ENCODE peak calls at places on chromosomes 12 and 14, in nine cellular contexts. One of them, this sample, is unnamed.

GRCh38 chr12:124618291-124618902 is 51.0 kb upstream of the NCOR2 start:
- DNase-seq in SHP77: no peak
- DNase-seq in stimulated activated CD4-positive, alpha-beta T cell treated with anti-CD3 and anti-CD28 coated beads, Interleukin-2, amount 100 ng/mL, for 24 hours: no peak
- DNase-seq in cardiac muscle cell: no peak
- DNase-seq in CD8-positive, alpha-beta T cell: no peak
- DNase-seq in NCI-H446: no peak
- DNase-seq in glutamatergic neuron: no peak
- DNase-seq in effector CD4-positive, alpha-beta T cell: no peak
- DNase-seq in NCI-H748 treated with DMSO at 0.1 percent for 48 hours: no peak
- DNase-seq in this sample: no peak

GRCh38 chr12:104131609-104132008 is 6.4 kb downstream of the NFYB start:
- DNase-seq in NCI-H446: no peak
- DNase-seq in NCI-H748 treated with DMSO at 0.1 percent for 48 hours: no peak
- DNase-seq in cardiac muscle cell: no peak
- DNase-seq in stimulated activated CD4-positive, alpha-beta T cell treated with anti-CD3 and anti-CD28 coated beads, Interleukin-2, amount 100 ng/mL, for 24 hours: no peak
- DNase-seq in effector CD4-positive, alpha-beta T cell: no peak
- DNase-seq in glutamatergic neuron: no peak
- DNase-seq in SHP77: no peak
- DNase-seq in CD8-positive, alpha-beta T cell: no peak
- DNase-seq in this sample: no peak

GRCh38 chr12:108253540-108253939 is 85.6 kb downstream of the CMKLR1 start:
- DNase-seq in effector CD4-positive, alpha-beta T cell: no peak
- DNase-seq in stimulated activated CD4-positive, alpha-beta T cell treated with anti-CD3 and anti-CD28 coated beads, Interleukin-2, amount 100 ng/mL, for 24 hours: no peak
- DNase-seq in glutamatergic neuron: no peak
- DNase-seq in NCI-H748 treated with DMSO at 0.1 percent for 48 hours: peak
- DNase-seq in NCI-H446: no peak
- DNase-seq in cardiac muscle cell: no peak
- DNase-seq in CD8-positive, alpha-beta T cell: no peak
- DNase-seq in SHP77: no peak
- DNase-seq in this sample: no peak

GRCh38 chr14:104281768-104282301 is 143.4 kb downstream of the KIF26A start:
- DNase-seq in NCI-H446: no peak
- DNase-seq in stimulated activated CD4-positive, alpha-beta T cell treated with anti-CD3 and anti-CD28 coated beads, Interleukin-2, amount 100 ng/mL, for 24 hours: no peak
- DNase-seq in CD8-positive, alpha-beta T cell: no peak
- DNase-seq in cardiac muscle cell: no peak
- DNase-seq in SHP77: no peak
- DNase-seq in NCI-H748 treated with DMSO at 0.1 percent for 48 hours: no peak
- DNase-seq in effector CD4-positive, alpha-beta T cell: no peak
- DNase-seq in glutamatergic neuron: no peak
- DNase-seq in this sample: no peak

GRCh38 chr14:104375551-104376201 is 203.9 kb upstream of the C14orf180 start:
- DNase-seq in glutamatergic neuron: no peak
- DNase-seq in stimulated activated CD4-positive, alpha-beta T cell treated with anti-CD3 and anti-CD28 coated beads, Interleukin-2, amount 100 ng/mL, for 24 hours: no peak
- DNase-seq in NCI-H748 treated with DMSO at 0.1 percent for 48 hours: no peak
- DNase-seq in SHP77: no peak
- DNase-seq in CD8-positive, alpha-beta T cell: no peak
- DNase-seq in effector CD4-positive, alpha-beta T cell: no peak
- DNase-seq in cardiac muscle cell: no peak
- DNase-seq in NCI-H446: no peak
- DNase-seq in this sample: no peak

GRCh38 chr14:71290960-71291466 is 383.8 kb downstream of the PCNX1 start:
- DNase-seq in stimulated activated CD4-positive, alpha-beta T cell treated with anti-CD3 and anti-CD28 coated beads, Interleukin-2, amount 100 ng/mL, for 24 hours: peak
- DNase-seq in glutamatergic neuron: no peak
- DNase-seq in effector CD4-positive, alpha-beta T cell: no peak
- DNase-seq in NCI-H748 treated with DMSO at 0.1 percent for 48 hours: no peak
- DNase-seq in SHP77: no peak
- DNase-seq in NCI-H446: no peak
- DNase-seq in cardiac muscle cell: no peak
- DNase-seq in CD8-positive, alpha-beta T cell: no peak
- DNase-seq in this sample: no peak

GRCh38 chr12:39610626-39611025 is 9.0 kb downstream of the ABCD2 start:
- DNase-seq in NCI-H446: peak
- DNase-seq in NCI-H748 treated with DMSO at 0.1 percent for 48 hours: no peak
- DNase-seq in cardiac muscle cell: no peak
- DNase-seq in stimulated activated CD4-positive, alpha-beta T cell treated with anti-CD3 and anti-CD28 coated beads, Interleukin-2, amount 100 ng/mL, for 24 hours: no peak
- DNase-seq in SHP77: no peak
- DNase-seq in effector CD4-positive, alpha-beta T cell: no peak
- DNase-seq in glutamatergic neuron: no peak
- DNase-seq in CD8-positive, alpha-beta T cell: no peak
- DNase-seq in this sample: no peak

GRCh38 chr14:73295198-73295796 is 58.0 kb downstream of the PAPLN start:
- DNase-seq in effector CD4-positive, alpha-beta T cell: no peak
- DNase-seq in NCI-H748 treated with DMSO at 0.1 percent for 48 hours: peak
- DNase-seq in cardiac muscle cell: peak
- DNase-seq in NCI-H446: peak
- DNase-seq in stimulated activated CD4-positive, alpha-beta T cell treated with anti-CD3 and anti-CD28 coated beads, Interleukin-2, amount 100 ng/mL, for 24 hours: no peak
- DNase-seq in SHP77: peak
- DNase-seq in CD8-positive, alpha-beta T cell: peak
- DNase-seq in glutamatergic neuron: no peak
- DNase-seq in this sample: peak

GRCh38 chr14:54650331-54651017 is 83.5 kb downstream of the SAMD4A start:
- DNase-seq in NCI-H446: no peak
- DNase-seq in SHP77: no peak
- DNase-seq in CD8-positive, alpha-beta T cell: no peak
- DNase-seq in cardiac muscle cell: no peak
- DNase-seq in stimulated activated CD4-positive, alpha-beta T cell treated with anti-CD3 and anti-CD28 coated beads, Interleukin-2, amount 100 ng/mL, for 24 hours: no peak
- DNase-seq in NCI-H748 treated with DMSO at 0.1 percent for 48 hours: no peak
- DNase-seq in effector CD4-positive, alpha-beta T cell: no peak
- DNase-seq in glutamatergic neuron: no peak
- DNase-seq in this sample: no peak

GRCh38 chr12:124520258-124520657 is 47.2 kb downstream of the NCOR2 start:
- DNase-seq in effector CD4-positive, alpha-beta T cell: no peak
- DNase-seq in glutamatergic neuron: no peak
- DNase-seq in stimulated activated CD4-positive, alpha-beta T cell treated with anti-CD3 and anti-CD28 coated beads, Interleukin-2, amount 100 ng/mL, for 24 hours: no peak
- DNase-seq in NCI-H748 treated with DMSO at 0.1 percent for 48 hours: no peak
- DNase-seq in NCI-H446: peak
- DNase-seq in SHP77: peak
- DNase-seq in CD8-positive, alpha-beta T cell: no peak
- DNase-seq in cardiac muscle cell: no peak
- DNase-seq in this sample: no peak

GRCh38 chr12:104352106-104352713 is 48.7 kb downstream of the EID3 start:
- DNase-seq in effector CD4-positive, alpha-beta T cell: no peak
- DNase-seq in stimulated activated CD4-positive, alpha-beta T cell treated with anti-CD3 and anti-CD28 coated beads, Interleukin-2, amount 100 ng/mL, for 24 hours: no peak
- DNase-seq in cardiac muscle cell: no peak
- DNase-seq in NCI-H748 treated with DMSO at 0.1 percent for 48 hours: no peak
- DNase-seq in CD8-positive, alpha-beta T cell: no peak
- DNase-seq in NCI-H446: peak
- DNase-seq in SHP77: no peak
- DNase-seq in glutamatergic neuron: no peak
- DNase-seq in this sample: no peak

GRCh38 chr12:127829974-127830543 is 436.9 kb upstream of the TMEM132C start:
- DNase-seq in cardiac muscle cell: no peak
- DNase-seq in glutamatergic neuron: no peak
- DNase-seq in NCI-H446: no peak
- DNase-seq in stimulated activated CD4-positive, alpha-beta T cell treated with anti-CD3 and anti-CD28 coated beads, Interleukin-2, amount 100 ng/mL, for 24 hours: no peak
- DNase-seq in effector CD4-positive, alpha-beta T cell: no peak
- DNase-seq in NCI-H748 treated with DMSO at 0.1 percent for 48 hours: no peak
- DNase-seq in SHP77: no peak
- DNase-seq in CD8-positive, alpha-beta T cell: no peak
- DNase-seq in this sample: no peak

GRCh38 chr12:115443351-115443938 is 759.5 kb upstream of the TBX3 start:
- DNase-seq in NCI-H748 treated with DMSO at 0.1 percent for 48 hours: no peak
- DNase-seq in stimulated activated CD4-positive, alpha-beta T cell treated with anti-CD3 and anti-CD28 coated beads, Interleukin-2, amount 100 ng/mL, for 24 hours: no peak
- DNase-seq in glutamatergic neuron: no peak
- DNase-seq in SHP77: no peak
- DNase-seq in NCI-H446: no peak
- DNase-seq in CD8-positive, alpha-beta T cell: no peak
- DNase-seq in effector CD4-positive, alpha-beta T cell: no peak
- DNase-seq in cardiac muscle cell: no peak
- DNase-seq in this sample: no peak

GRCh38 chr14:35252485-35252884 is 39.7 kb upstream of the PSMA6 start:
- DNase-seq in CD8-positive, alpha-beta T cell: no peak
- DNase-seq in SHP77: no peak
- DNase-seq in NCI-H446: no peak
- DNase-seq in glutamatergic neuron: no peak
- DNase-seq in stimulated activated CD4-positive, alpha-beta T cell treated with anti-CD3 and anti-CD28 coated beads, Interleukin-2, amount 100 ng/mL, for 24 hours: no peak
- DNase-seq in NCI-H748 treated with DMSO at 0.1 percent for 48 hours: no peak
- DNase-seq in cardiac muscle cell: no peak
- DNase-seq in effector CD4-positive, alpha-beta T cell: no peak
- DNase-seq in this sample: no peak

GRCh38 chr12:94277426-94278000 is 129.1 kb downstream of the PLXNC1 start:
- DNase-seq in CD8-positive, alpha-beta T cell: no peak
- DNase-seq in NCI-H748 treated with DMSO at 0.1 percent for 48 hours: no peak
- DNase-seq in glutamatergic neuron: no peak
- DNase-seq in stimulated activated CD4-positive, alpha-beta T cell treated with anti-CD3 and anti-CD28 coated beads, Interleukin-2, amount 100 ng/mL, for 24 hours: no peak
- DNase-seq in NCI-H446: no peak
- DNase-seq in SHP77: no peak
- DNase-seq in cardiac muscle cell: no peak
- DNase-seq in effector CD4-positive, alpha-beta T cell: no peak
- DNase-seq in this sample: no peak

GRCh38 chr12:12474471-12474928 is 88.2 kb downstream of the DUSP16 start:
- DNase-seq in effector CD4-positive, alpha-beta T cell: no peak
- DNase-seq in CD8-positive, alpha-beta T cell: peak
- DNase-seq in cardiac muscle cell: no peak
- DNase-seq in stimulated activated CD4-positive, alpha-beta T cell treated with anti-CD3 and anti-CD28 coated beads, Interleukin-2, amount 100 ng/mL, for 24 hours: peak
- DNase-seq in SHP77: no peak
- DNase-seq in NCI-H748 treated with DMSO at 0.1 percent for 48 hours: no peak
- DNase-seq in NCI-H446: no peak
- DNase-seq in glutamatergic neuron: no peak
- DNase-seq in this sample: no peak

GRCh38 chr12:98084950-98085349 is 430.4 kb upstream of the TMPO start:
- DNase-seq in SHP77: no peak
- DNase-seq in effector CD4-positive, alpha-beta T cell: no peak
- DNase-seq in cardiac muscle cell: no peak
- DNase-seq in stimulated activated CD4-positive, alpha-beta T cell treated with anti-CD3 and anti-CD28 coated beads, Interleukin-2, amount 100 ng/mL, for 24 hours: no peak
- DNase-seq in glutamatergic neuron: no peak
- DNase-seq in CD8-positive, alpha-beta T cell: no peak
- DNase-seq in NCI-H748 treated with DMSO at 0.1 percent for 48 hours: peak
- DNase-seq in NCI-H446: no peak
- DNase-seq in this sample: no peak

GRCh38 chr12:57416039-57416996 is 14.5 kb downstream of the R3HDM2 start:
- DNase-seq in SHP77: no peak
- DNase-seq in NCI-H446: no peak
- DNase-seq in cardiac muscle cell: no peak
- DNase-seq in CD8-positive, alpha-beta T cell: no peak
- DNase-seq in glutamatergic neuron: no peak
- DNase-seq in NCI-H748 treated with DMSO at 0.1 percent for 48 hours: no peak
- DNase-seq in stimulated activated CD4-positive, alpha-beta T cell treated with anti-CD3 and anti-CD28 coated beads, Interleukin-2, amount 100 ng/mL, for 24 hours: no peak
- DNase-seq in effector CD4-positive, alpha-beta T cell: no peak
- DNase-seq in this sample: no peak

GRCh38 chr12:91111366-91112321 is at the start of gene LUM:
- DNase-seq in stimulated activated CD4-positive, alpha-beta T cell treated with anti-CD3 and anti-CD28 coated beads, Interleukin-2, amount 100 ng/mL, for 24 hours: no peak
- DNase-seq in CD8-positive, alpha-beta T cell: no peak
- DNase-seq in NCI-H446: peak
- DNase-seq in cardiac muscle cell: peak
- DNase-seq in SHP77: peak
- DNase-seq in glutamatergic neuron: no peak
- DNase-seq in effector CD4-positive, alpha-beta T cell: no peak
- DNase-seq in NCI-H748 treated with DMSO at 0.1 percent for 48 hours: no peak
- DNase-seq in this sample: no peak

GRCh38 chr14:61616524-61617185 is 78.7 kb upstream of the HIF1A start:
- DNase-seq in CD8-positive, alpha-beta T cell: no peak
- DNase-seq in effector CD4-positive, alpha-beta T cell: no peak
- DNase-seq in cardiac muscle cell: no peak
- DNase-seq in NCI-H446: no peak
- DNase-seq in stimulated activated CD4-positive, alpha-beta T cell treated with anti-CD3 and anti-CD28 coated beads, Interleukin-2, amount 100 ng/mL, for 24 hours: no peak
- DNase-seq in SHP77: no peak
- DNase-seq in NCI-H748 treated with DMSO at 0.1 percent for 48 hours: no peak
- DNase-seq in glutamatergic neuron: no peak
- DNase-seq in this sample: no peak

GRCh38 chr12:81757731-81758325 is 1.3 kb downstream of the PPFIA2 start:
- DNase-seq in CD8-positive, alpha-beta T cell: no peak
- DNase-seq in NCI-H446: no peak
- DNase-seq in SHP77: no peak
- DNase-seq in glutamatergic neuron: no peak
- DNase-seq in stimulated activated CD4-positive, alpha-beta T cell treated with anti-CD3 and anti-CD28 coated beads, Interleukin-2, amount 100 ng/mL, for 24 hours: no peak
- DNase-seq in effector CD4-positive, alpha-beta T cell: no peak
- DNase-seq in NCI-H748 treated with DMSO at 0.1 percent for 48 hours: peak
- DNase-seq in cardiac muscle cell: no peak
- DNase-seq in this sample: no peak

GRCh38 chr12:47811070-47811391 is 8.7 kb downstream of the HDAC7 start:
- DNase-seq in SHP77: no peak
- DNase-seq in glutamatergic neuron: no peak
- DNase-seq in cardiac muscle cell: peak
- DNase-seq in NCI-H748 treated with DMSO at 0.1 percent for 48 hours: no peak
- DNase-seq in NCI-H446: no peak
- DNase-seq in CD8-positive, alpha-beta T cell: no peak
- DNase-seq in stimulated activated CD4-positive, alpha-beta T cell treated with anti-CD3 and anti-CD28 coated beads, Interleukin-2, amount 100 ng/mL, for 24 hours: no peak
- DNase-seq in effector CD4-positive, alpha-beta T cell: no peak
- DNase-seq in this sample: no peak

GRCh38 chr14:61250063-61250462 is 31.1 kb downstream of the TMEM30B start:
- DNase-seq in SHP77: no peak
- DNase-seq in effector CD4-positive, alpha-beta T cell: no peak
- DNase-seq in NCI-H446: no peak
- DNase-seq in stimulated activated CD4-positive, alpha-beta T cell treated with anti-CD3 and anti-CD28 coated beads, Interleukin-2, amount 100 ng/mL, for 24 hours: no peak
- DNase-seq in cardiac muscle cell: no peak
- DNase-seq in CD8-positive, alpha-beta T cell: no peak
- DNase-seq in glutamatergic neuron: no peak
- DNase-seq in NCI-H748 treated with DMSO at 0.1 percent for 48 hours: no peak
- DNase-seq in this sample: no peak

GRCh38 chr14:101865288-101865687 is 99.1 kb upstream of the DYNC1H1 start:
- DNase-seq in cardiac muscle cell: no peak
- DNase-seq in NCI-H748 treated with DMSO at 0.1 percent for 48 hours: no peak
- DNase-seq in effector CD4-positive, alpha-beta T cell: no peak
- DNase-seq in SHP77: no peak
- DNase-seq in CD8-positive, alpha-beta T cell: no peak
- DNase-seq in stimulated activated CD4-positive, alpha-beta T cell treated with anti-CD3 and anti-CD28 coated beads, Interleukin-2, amount 100 ng/mL, for 24 hours: no peak
- DNase-seq in NCI-H446: no peak
- DNase-seq in glutamatergic neuron: no peak
- DNase-seq in this sample: no peak

GRCh38 chr14:101482066-101482465 is 79.2 kb upstream of the DIO3 start:
- DNase-seq in stimulated activated CD4-positive, alpha-beta T cell treated with anti-CD3 and anti-CD28 coated beads, Interleukin-2, amount 100 ng/mL, for 24 hours: no peak
- DNase-seq in NCI-H446: no peak
- DNase-seq in effector CD4-positive, alpha-beta T cell: no peak
- DNase-seq in glutamatergic neuron: no peak
- DNase-seq in CD8-positive, alpha-beta T cell: no peak
- DNase-seq in cardiac muscle cell: no peak
- DNase-seq in SHP77: no peak
- DNase-seq in NCI-H748 treated with DMSO at 0.1 percent for 48 hours: no peak
- DNase-seq in this sample: no peak

GRCh38 chr14:64721391-64721791 is 17.2 kb downstream of the PLEKHG3 start:
- DNase-seq in NCI-H748 treated with DMSO at 0.1 percent for 48 hours: no peak
- DNase-seq in CD8-positive, alpha-beta T cell: no peak
- DNase-seq in glutamatergic neuron: no peak
- DNase-seq in cardiac muscle cell: no peak
- DNase-seq in SHP77: no peak
- DNase-seq in effector CD4-positive, alpha-beta T cell: no peak
- DNase-seq in NCI-H446: no peak
- DNase-seq in stimulated activated CD4-positive, alpha-beta T cell treated with anti-CD3 and anti-CD28 coated beads, Interleukin-2, amount 100 ng/mL, for 24 hours: no peak
- DNase-seq in this sample: no peak

GRCh38 chr14:54040851-54041250 is 84.2 kb upstream of the BMP4 start:
- DNase-seq in CD8-positive, alpha-beta T cell: no peak
- DNase-seq in stimulated activated CD4-positive, alpha-beta T cell treated with anti-CD3 and anti-CD28 coated beads, Interleukin-2, amount 100 ng/mL, for 24 hours: no peak
- DNase-seq in glutamatergic neuron: no peak
- DNase-seq in effector CD4-positive, alpha-beta T cell: no peak
- DNase-seq in cardiac muscle cell: no peak
- DNase-seq in NCI-H748 treated with DMSO at 0.1 percent for 48 hours: no peak
- DNase-seq in NCI-H446: no peak
- DNase-seq in SHP77: no peak
- DNase-seq in this sample: no peak

GRCh38 chr12:19575307-19576243 is 136.3 kb downstream of the AEBP2 start:
- DNase-seq in SHP77: peak
- DNase-seq in CD8-positive, alpha-beta T cell: no peak
- DNase-seq in glutamatergic neuron: no peak
- DNase-seq in stimulated activated CD4-positive, alpha-beta T cell treated with anti-CD3 and anti-CD28 coated beads, Interleukin-2, amount 100 ng/mL, for 24 hours: no peak
- DNase-seq in NCI-H446: peak
- DNase-seq in cardiac muscle cell: peak
- DNase-seq in NCI-H748 treated with DMSO at 0.1 percent for 48 hours: peak
- DNase-seq in effector CD4-positive, alpha-beta T cell: no peak
- DNase-seq in this sample: peak

GRCh38 chr12:71755146-71755892 is 656 bp downstream of the RAB21 start:
- DNase-seq in NCI-H446: no peak
- DNase-seq in cardiac muscle cell: peak
- DNase-seq in CD8-positive, alpha-beta T cell: peak
- DNase-seq in SHP77: no peak
- DNase-seq in effector CD4-positive, alpha-beta T cell: peak
- DNase-seq in glutamatergic neuron: no peak
- DNase-seq in stimulated activated CD4-positive, alpha-beta T cell treated with anti-CD3 and anti-CD28 coated beads, Interleukin-2, amount 100 ng/mL, for 24 hours: peak
- DNase-seq in NCI-H748 treated with DMSO at 0.1 percent for 48 hours: no peak
- DNase-seq in this sample: no peak

GRCh38 chr14:93430319-93430801 is 379 bp upstream of the UNC79 start:
- DNase-seq in NCI-H446: peak
- DNase-seq in stimulated activated CD4-positive, alpha-beta T cell treated with anti-CD3 and anti-CD28 coated beads, Interleukin-2, amount 100 ng/mL, for 24 hours: no peak
- DNase-seq in cardiac muscle cell: peak
- DNase-seq in effector CD4-positive, alpha-beta T cell: no peak
- DNase-seq in CD8-positive, alpha-beta T cell: no peak
- DNase-seq in glutamatergic neuron: peak
- DNase-seq in SHP77: peak
- DNase-seq in NCI-H748 treated with DMSO at 0.1 percent for 48 hours: peak
- DNase-seq in this sample: peak

GRCh38 chr12:131044760-131045381 is 91.2 kb downstream of the ADGRD1 start:
- DNase-seq in NCI-H748 treated with DMSO at 0.1 percent for 48 hours: no peak
- DNase-seq in stimulated activated CD4-positive, alpha-beta T cell treated with anti-CD3 and anti-CD28 coated beads, Interleukin-2, amount 100 ng/mL, for 24 hours: no peak
- DNase-seq in effector CD4-positive, alpha-beta T cell: no peak
- DNase-seq in cardiac muscle cell: no peak
- DNase-seq in glutamatergic neuron: no peak
- DNase-seq in CD8-positive, alpha-beta T cell: no peak
- DNase-seq in NCI-H446: no peak
- DNase-seq in SHP77: no peak
- DNase-seq in this sample: no peak

This sample was measured in NCI-H1694 treated with DMSO at 0.1 percent for 48 hours.